ENCODE peak calls at places on chromosomes 5 and 9, in four cellular contexts. U is fibroblast of lung; Y is tibial nerve; B is CD4-positive, CD25-positive, alpha-beta regulatory T cell. A is an unnamed sample. For H3K4me1, the result is how much of the 10 kb centered on the place peaks cover.

GRCh38 chr5:111829701-111830100 is 72.7 kb upstream of the NREP start:
- DNase-seq in U (peak), B (no peak), Y (no peak), A (no peak)

GRCh38 chr5:103808464-103809106 is 246.0 kb upstream of the NUDT12 start:
- DNase-seq in U (peak), Y (no peak), B (no peak), A (peak)

GRCh38 chr9:90943341-90943740 is 141.7 kb downstream of the SYK start:
- DNase-seq in Y (no peak), U (peak), B (no peak), A (no peak)

GRCh38 chr5:159041754-159042153 is 58.0 kb downstream of the EBF1 start:
- DNase-seq in B (no peak), Y (no peak), U (peak), A (no peak)

GRCh38 chr5:43804723-43805122 is 201.7 kb downstream of the NNT start:
- DNase-seq in Y (no peak), B (no peak), U (no peak), A (no peak)

GRCh38 chr9:114047717-114048116 is 30.4 kb downstream of the AMBP start:
- DNase-seq in U (no peak), B (no peak), Y (no peak), A (no peak)

GRCh38 chr9:101650096-101650495 is 55.3 kb upstream of the PPP3R2 start:
- DNase-seq in B (peak), Y (no peak), U (no peak), A (no peak)

GRCh38 chr9:137194388-137194787 is 5.9 kb downstream of the SSNA1 start:
- DNase-seq in U (no peak), Y (no peak), B (no peak), A (no peak)

GRCh38 chr5:45410304-45410995 is 285.7 kb downstream of the HCN1 start:
- DNase-seq in B (no peak), Y (no peak), U (no peak), A (no peak)

GRCh38 chr5:43572357-43572756 is 15.5 kb upstream of the PAIP1 start:
- DNase-seq in Y (no peak), B (no peak), U (peak), A (no peak)

GRCh38 chr5:178319541-178320041 is 87.0 kb upstream of the PHYKPL start:
- DNase-seq in B (no peak), Y (no peak), U (no peak), A (no peak)

GRCh38 chr5:82119889-82120288 is 148.1 kb downstream of the ATG10 start:
- DNase-seq in Y (no peak), B (no peak), U (no peak), A (no peak)

GRCh38 chr9:34594177-34594576 is 4.7 kb upstream of the CNTFR start:
- DNase-seq in U (no peak), Y (no peak), B (no peak), A (no peak)

GRCh38 chr5:107668933-107669542 is 1.7 kb downstream of the EFNA5 start:
- DNase-seq in B (no peak), Y (no peak), U (no peak), A (peak)
- H3K27ac ChIP-seq in B (no peak), Y (peak), U (peak), A (peak)

GRCh38 chr5:89992201-89992600 is 417.4 kb downstream of the CETN3 start:
- DNase-seq in U (no peak), Y (no peak), B (no peak), A (no peak)

GRCh38 chr5:89994266-89994665 is 415.3 kb downstream of the CETN3 start:
- DNase-seq in U (peak), Y (no peak), B (no peak), A (no peak)

GRCh38 chr5:90000351-90000750 is 409.2 kb downstream of the CETN3 start:
- DNase-seq in B (no peak), U (no peak), Y (no peak), A (peak)

GRCh38 chr5:89998505-89998904 is 411.1 kb downstream of the CETN3 start:
- DNase-seq in Y (no peak), U (no peak), B (no peak), A (no peak)

GRCh38 chr5:89996892-89997291 is 412.7 kb downstream of the CETN3 start:
- DNase-seq in Y (no peak), U (no peak), B (no peak), A (no peak)
- H3K4me1 ChIP-seq in Y (under half), U (under half), B (under half), A (under half)

GRCh38 chr5:84881737-84882136 is 497.1 kb upstream of the EDIL3 start:
- DNase-seq in U (no peak), Y (no peak), B (no peak), A (no peak)

GRCh38 chr5:84885479-84886258 is 501.0 kb upstream of the EDIL3 start:
- DNase-seq in Y (no peak), B (no peak), U (peak), A (no peak)
- H3K27ac ChIP-seq in Y (no peak), B (no peak), U (no peak), A (no peak)

GRCh38 chr5:171965740-171966139 is 40.7 kb downstream of the FBXW11 start:
- DNase-seq in U (no peak), B (no peak), Y (no peak), A (no peak)
- H3K4me1 ChIP-seq in U (under half), B (under half), Y (under half), A (under half)

DNA sequence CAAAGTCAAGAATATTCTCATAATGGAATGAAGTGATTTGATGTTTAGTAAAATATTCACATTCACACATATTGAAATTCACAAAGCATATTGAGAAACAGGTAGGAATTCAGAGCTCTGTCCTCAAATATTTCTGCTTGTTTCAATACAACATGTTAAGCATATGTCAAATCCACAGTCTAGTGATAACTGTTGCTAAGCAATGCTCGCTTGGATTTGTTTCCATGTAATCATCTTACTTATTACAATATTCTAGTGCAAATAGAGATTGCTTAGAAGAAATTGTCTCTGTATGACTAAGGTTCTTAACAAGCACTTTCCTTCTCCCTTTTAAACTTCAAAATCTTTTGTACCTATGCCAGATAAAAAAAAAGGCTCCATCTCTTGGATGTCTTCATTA is 995.7 kb downstream of the CDH18 start:
- DNase-seq in Y (no peak), U (no peak), B (no peak), A (no peak)
- H3K27ac ChIP-seq in Y (no peak), U (no peak), B (no peak), A (no peak)

DNA sequence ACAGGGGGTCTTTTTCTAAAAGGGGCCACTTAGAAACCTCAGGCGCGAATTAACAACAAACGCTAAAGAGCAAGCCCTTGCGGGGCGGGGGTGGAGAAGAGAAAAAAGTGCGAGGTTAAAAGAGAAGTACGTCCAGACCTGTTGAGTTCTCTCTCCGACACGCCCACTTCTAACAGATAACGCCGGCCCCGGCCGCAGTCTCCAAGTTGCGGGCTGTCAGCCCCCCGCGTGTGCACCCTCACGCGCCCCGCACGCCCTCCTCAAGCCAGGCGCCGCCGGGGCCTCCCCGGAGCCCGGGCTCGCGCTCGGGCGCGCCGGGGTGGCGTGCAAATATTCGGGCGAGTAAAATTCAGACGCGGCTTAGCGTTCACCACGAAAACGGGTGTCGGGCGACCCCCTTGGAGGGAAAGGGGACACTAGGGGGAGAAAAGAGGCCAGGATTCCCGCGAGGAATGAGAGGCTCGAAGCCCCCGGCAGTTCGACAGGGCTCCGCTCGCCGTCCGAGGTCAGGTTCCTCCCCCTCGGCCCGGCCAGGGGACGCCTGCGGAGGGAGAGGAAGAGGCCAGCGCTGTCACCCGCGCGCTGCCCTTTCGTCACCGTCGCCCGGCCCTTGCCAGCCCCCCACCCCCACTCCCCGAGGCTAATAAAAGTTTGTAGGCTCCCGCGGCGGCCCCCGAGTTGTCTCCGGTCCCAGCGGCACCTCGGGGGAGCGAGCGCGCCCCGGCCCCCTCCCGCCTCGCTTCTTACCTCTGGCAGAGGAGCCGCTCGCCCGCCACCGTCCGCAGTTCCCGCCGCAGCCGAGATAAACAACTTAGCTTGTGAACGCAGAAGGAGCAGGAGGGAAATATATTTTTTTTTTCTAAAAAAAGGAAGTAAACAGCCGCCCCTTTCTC is 776 bp downstream of the NR3C1 start:
- DNase-seq in B (peak), Y (peak), U (peak), A (peak)
- H3K4me1 ChIP-seq in B (half or more), Y (under half), U (under half), A (under half)

GRCh38 chr5:33363537-33363936 is 77.2 kb upstream of the TARS1 start:
- DNase-seq in Y (no peak), U (no peak), B (no peak), A (no peak)
- H3K27ac ChIP-seq in Y (no peak), U (no peak), B (no peak), A (no peak)

A was measured in SJCRH30.